ENCODE peak calls at places on chromosomes 2 and 18, in five cellular contexts. One of them, this sample, is unnamed.

GRCh38 chr2:38470115-38470514 is 93.0 kb upstream of the ATL2 start:
- DNase-seq in sigmoid colon: no peak
- DNase-seq in stomach: no peak
- DNase-seq in suprapubic skin: no peak
- DNase-seq in body of pancreas: no peak
- DNase-seq in this sample: no peak

GRCh38 chr2:24409166-24409565 is 48.8 kb upstream of the ITSN2 start:
- DNase-seq in sigmoid colon: no peak
- DNase-seq in stomach: no peak
- DNase-seq in body of pancreas: no peak
- DNase-seq in suprapubic skin: no peak
- DNase-seq in this sample: no peak

GRCh38 chr18:11676867-11677266 is 12.2 kb upstream of the GNAL start:
- DNase-seq in stomach: no peak
- DNase-seq in body of pancreas: no peak
- DNase-seq in sigmoid colon: no peak
- DNase-seq in suprapubic skin: no peak
- DNase-seq in this sample: no peak

GRCh38 chr18:63379639-63379962 is 12.6 kb upstream of the KDSR start:
- DNase-seq in sigmoid colon: no peak
- DNase-seq in suprapubic skin: no peak
- DNase-seq in body of pancreas: no peak
- DNase-seq in stomach: no peak
- DNase-seq in this sample: no peak

GRCh38 chr18:23143871-23144270 is 8.6 kb downstream of the CABLES1 start:
- DNase-seq in stomach: no peak
- DNase-seq in body of pancreas: no peak
- DNase-seq in suprapubic skin: no peak
- DNase-seq in sigmoid colon: no peak
- DNase-seq in this sample: no peak

GRCh38 chr2:136322436-136322835 is 204.5 kb upstream of the CXCR4 start:
- DNase-seq in suprapubic skin: no peak
- DNase-seq in stomach: no peak
- DNase-seq in sigmoid colon: no peak
- DNase-seq in body of pancreas: no peak
- DNase-seq in this sample: no peak

GRCh38 chr18:23133860-23134779 is 1.2 kb upstream of the CABLES1 start:
- DNase-seq in sigmoid colon: no peak
- DNase-seq in body of pancreas: peak
- DNase-seq in suprapubic skin: peak
- DNase-seq in stomach: peak
- DNase-seq in this sample: no peak

GRCh38 chr18:75265255-75265654 is 54.7 kb downstream of the TSHZ1 start:
- DNase-seq in body of pancreas: no peak
- DNase-seq in stomach: no peak
- DNase-seq in sigmoid colon: no peak
- DNase-seq in suprapubic skin: no peak
- DNase-seq in this sample: no peak

GRCh38 chr2:715038-715437 is 37.8 kb upstream of the TMEM18 start:
- DNase-seq in sigmoid colon: no peak
- DNase-seq in stomach: no peak
- DNase-seq in suprapubic skin: no peak
- DNase-seq in body of pancreas: no peak
- DNase-seq in this sample: no peak

GRCh38 chr2:43425659-43426058 is 170.2 kb downstream of the THADA start:
- DNase-seq in sigmoid colon: no peak
- DNase-seq in stomach: no peak
- DNase-seq in suprapubic skin: no peak
- DNase-seq in body of pancreas: no peak
- DNase-seq in this sample: no peak

GRCh38 chr2:57598552-57598951 is 448.1 kb upstream of the VRK2 start:
- DNase-seq in suprapubic skin: no peak
- DNase-seq in sigmoid colon: no peak
- DNase-seq in stomach: no peak
- DNase-seq in body of pancreas: no peak
- DNase-seq in this sample: no peak

DNA sequence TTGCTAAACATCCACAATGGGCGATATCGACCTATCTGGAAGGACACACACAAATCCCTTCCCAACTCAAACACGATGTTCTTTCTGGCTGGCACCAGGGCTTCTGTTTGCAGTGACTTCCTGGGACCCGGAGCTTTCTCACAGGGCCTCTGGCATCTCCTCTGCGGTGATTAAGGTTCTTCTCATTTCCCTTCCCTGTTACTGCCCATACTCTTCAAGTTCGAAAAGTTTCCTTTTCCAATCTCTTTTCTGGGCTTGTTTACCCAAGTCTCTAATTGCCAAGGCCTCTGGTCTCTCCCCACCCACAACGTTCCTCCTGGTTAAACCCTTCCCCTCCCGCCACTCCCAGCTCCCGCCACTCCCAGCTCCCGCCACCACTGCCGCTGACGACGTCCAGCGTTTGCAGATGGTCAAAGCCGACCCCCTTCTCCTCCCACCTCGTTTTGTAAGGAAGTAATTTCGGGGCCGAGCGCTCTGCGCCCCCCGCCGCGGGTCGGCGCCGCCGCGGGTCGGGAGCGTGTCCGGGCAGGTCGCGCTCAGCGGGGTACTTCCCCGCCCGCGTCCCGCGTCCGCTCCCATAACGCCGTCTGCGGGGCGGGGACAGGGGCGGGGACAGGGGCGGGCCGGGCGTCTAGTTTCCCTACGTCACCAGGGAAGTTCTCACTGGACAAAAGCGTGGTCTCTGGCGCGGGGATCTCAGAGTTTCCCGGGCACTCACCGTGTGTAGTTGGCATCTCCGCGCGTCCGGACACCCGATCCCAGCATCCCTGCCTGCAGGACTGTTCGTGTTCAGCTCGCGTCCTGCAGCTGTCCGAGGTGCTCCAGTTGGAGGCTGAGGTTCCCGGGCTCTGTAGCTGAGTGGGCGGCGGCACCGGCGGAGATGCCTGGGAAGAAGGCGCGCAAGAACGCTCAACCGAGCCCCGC is at the start of gene PMAIP1:
- DNase-seq in body of pancreas: peak
- DNase-seq in sigmoid colon: peak
- DNase-seq in suprapubic skin: peak
- DNase-seq in stomach: peak
- DNase-seq in this sample: peak
- TF ChIP-seq CTCF in body of pancreas: no peak
- TF ChIP-seq CTCF in sigmoid colon: no peak
- TF ChIP-seq CTCF in suprapubic skin: no peak
- TF ChIP-seq CTCF in stomach: no peak
- TF ChIP-seq CTCF in this sample: no peak

DNA sequence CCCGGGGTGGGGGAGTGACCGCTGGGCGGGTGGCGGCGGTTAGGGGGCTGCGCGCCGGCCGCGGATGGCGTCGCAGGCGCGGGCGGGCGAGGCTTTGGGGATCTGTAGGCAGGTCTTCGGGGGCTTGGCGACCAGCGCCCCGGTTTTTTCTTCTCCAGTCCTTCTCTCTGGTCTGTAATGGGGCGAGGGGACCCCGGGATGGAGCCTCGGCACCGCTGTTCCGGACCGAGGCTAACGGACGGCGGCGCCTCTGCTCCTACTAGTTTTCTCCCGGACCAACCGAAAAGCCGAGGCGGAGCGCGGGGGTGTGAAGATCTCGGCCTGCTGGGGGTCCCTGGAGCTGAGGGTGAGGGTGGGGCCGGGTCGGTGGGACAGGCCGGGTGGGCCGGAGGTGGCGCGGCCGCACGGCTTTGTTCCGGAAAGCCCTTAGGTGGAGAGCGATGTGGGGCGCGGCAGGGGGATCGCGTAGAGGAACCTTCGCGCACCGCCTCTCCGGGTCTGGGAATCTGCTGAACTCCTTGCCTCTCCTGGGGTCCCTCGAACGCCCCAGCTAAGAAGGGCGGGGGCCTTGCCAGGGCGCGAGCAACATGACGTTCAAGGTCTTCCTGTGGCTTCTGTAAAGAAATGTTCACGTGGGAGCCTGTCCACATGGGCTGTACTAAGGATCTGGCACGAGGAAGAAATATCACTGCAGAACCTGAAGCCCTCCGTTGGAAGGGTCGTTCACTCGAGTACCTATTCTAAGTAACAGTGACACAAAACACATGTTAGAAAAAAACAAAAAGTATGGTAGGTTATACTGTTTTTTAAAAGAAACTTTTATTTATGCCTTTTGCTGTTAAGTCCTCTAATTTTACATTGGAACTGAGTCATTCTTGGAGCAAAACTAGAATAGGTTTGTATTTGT is 861 bp downstream of the SLC39A10 start:
- DNase-seq in stomach: peak
- DNase-seq in body of pancreas: peak
- DNase-seq in suprapubic skin: peak
- DNase-seq in sigmoid colon: peak
- DNase-seq in this sample: peak
- TF ChIP-seq POLR2A in stomach: no peak
- TF ChIP-seq POLR2A in body of pancreas: peak
- TF ChIP-seq POLR2A in suprapubic skin: no peak
- TF ChIP-seq POLR2A in sigmoid colon: no peak
- TF ChIP-seq POLR2A in this sample: no peak

GRCh38 chr18:52902188-52902587 is 562.2 kb downstream of the DCC start:
- DNase-seq in stomach: no peak
- DNase-seq in sigmoid colon: no peak
- DNase-seq in body of pancreas: no peak
- DNase-seq in suprapubic skin: no peak
- DNase-seq in this sample: no peak

GRCh38 chr18:52907522-52907921 is 567.5 kb downstream of the DCC start:
- DNase-seq in body of pancreas: no peak
- DNase-seq in suprapubic skin: no peak
- DNase-seq in stomach: no peak
- DNase-seq in sigmoid colon: no peak
- DNase-seq in this sample: no peak

GRCh38 chr18:52907942-52908341 is 567.9 kb downstream of the DCC start:
- DNase-seq in suprapubic skin: no peak
- DNase-seq in stomach: no peak
- DNase-seq in sigmoid colon: no peak
- DNase-seq in body of pancreas: no peak
- DNase-seq in this sample: no peak

DNA sequence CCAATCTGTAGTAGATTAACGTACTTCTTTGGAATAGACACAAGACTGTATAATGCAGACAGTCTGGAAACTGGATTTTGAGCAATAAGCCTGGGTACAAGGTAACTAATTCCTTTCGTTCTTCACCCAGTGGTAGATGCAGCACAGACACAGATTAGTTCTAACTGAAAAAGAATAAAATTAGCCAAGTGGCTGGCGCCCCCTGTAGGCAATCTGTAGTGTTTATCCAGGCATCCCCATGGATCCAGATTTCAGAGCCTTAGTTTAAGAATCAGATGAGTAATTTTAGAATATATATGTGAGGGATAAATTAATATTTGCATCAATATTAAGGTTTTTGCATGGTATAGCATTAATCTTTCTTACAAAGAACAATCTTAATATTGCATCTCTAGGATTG is 563.9 kb downstream of the DCC start:
- DNase-seq in body of pancreas: peak
- DNase-seq in sigmoid colon: no peak
- DNase-seq in stomach: peak
- DNase-seq in suprapubic skin: no peak
- DNase-seq in this sample: no peak
- TF ChIP-seq CTCF in body of pancreas: peak
- TF ChIP-seq CTCF in sigmoid colon: peak
- TF ChIP-seq CTCF in stomach: peak
- TF ChIP-seq CTCF in suprapubic skin: peak
- TF ChIP-seq CTCF in this sample: no peak

DNA sequence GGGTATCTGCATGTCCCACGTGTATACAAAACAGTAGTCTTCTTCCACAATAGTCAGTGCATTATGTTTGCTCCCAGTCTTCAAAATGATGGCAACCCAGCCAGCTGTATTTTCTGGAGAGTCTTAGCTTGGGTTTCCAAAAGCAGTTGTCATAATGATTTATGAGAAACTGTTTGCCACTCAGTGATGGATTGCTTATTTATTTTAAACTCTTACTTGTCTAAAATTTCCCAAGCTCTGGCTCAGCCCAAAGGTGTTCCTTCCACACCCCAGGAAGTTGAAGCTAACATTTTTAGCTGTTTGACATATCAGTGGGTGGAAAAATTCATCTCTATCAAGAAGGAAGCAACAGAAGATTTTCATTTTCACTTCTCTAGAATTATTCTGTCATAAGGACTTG is 78.8 kb downstream of the ASAP2 start:
- DNase-seq in sigmoid colon: no peak
- DNase-seq in suprapubic skin: no peak
- DNase-seq in stomach: no peak
- DNase-seq in body of pancreas: no peak
- DNase-seq in this sample: no peak
- TF ChIP-seq POLR2A in sigmoid colon: no peak
- TF ChIP-seq POLR2A in suprapubic skin: no peak
- TF ChIP-seq POLR2A in stomach: no peak
- TF ChIP-seq POLR2A in body of pancreas: no peak
- TF ChIP-seq POLR2A in this sample: no peak

GRCh38 chr18:13614318-13614643 is 112.1 kb downstream of the FAM210A start:
- DNase-seq in body of pancreas: no peak
- DNase-seq in suprapubic skin: no peak
- DNase-seq in sigmoid colon: no peak
- DNase-seq in stomach: no peak
- DNase-seq in this sample: no peak
- TF ChIP-seq CTCF in body of pancreas: no peak
- TF ChIP-seq CTCF in suprapubic skin: no peak
- TF ChIP-seq CTCF in sigmoid colon: no peak
- TF ChIP-seq CTCF in stomach: no peak
- TF ChIP-seq CTCF in this sample: no peak

GRCh38 chr2:75716406-75716805 is 5.7 kb upstream of the GCFC2 start:
- DNase-seq in sigmoid colon: no peak
- DNase-seq in body of pancreas: no peak
- DNase-seq in stomach: no peak
- DNase-seq in suprapubic skin: no peak
- DNase-seq in this sample: no peak
- TF ChIP-seq POLR2A in sigmoid colon: no peak
- TF ChIP-seq POLR2A in body of pancreas: no peak
- TF ChIP-seq POLR2A in stomach: no peak
- TF ChIP-seq POLR2A in suprapubic skin: no peak
- TF ChIP-seq POLR2A in this sample: no peak

DNA sequence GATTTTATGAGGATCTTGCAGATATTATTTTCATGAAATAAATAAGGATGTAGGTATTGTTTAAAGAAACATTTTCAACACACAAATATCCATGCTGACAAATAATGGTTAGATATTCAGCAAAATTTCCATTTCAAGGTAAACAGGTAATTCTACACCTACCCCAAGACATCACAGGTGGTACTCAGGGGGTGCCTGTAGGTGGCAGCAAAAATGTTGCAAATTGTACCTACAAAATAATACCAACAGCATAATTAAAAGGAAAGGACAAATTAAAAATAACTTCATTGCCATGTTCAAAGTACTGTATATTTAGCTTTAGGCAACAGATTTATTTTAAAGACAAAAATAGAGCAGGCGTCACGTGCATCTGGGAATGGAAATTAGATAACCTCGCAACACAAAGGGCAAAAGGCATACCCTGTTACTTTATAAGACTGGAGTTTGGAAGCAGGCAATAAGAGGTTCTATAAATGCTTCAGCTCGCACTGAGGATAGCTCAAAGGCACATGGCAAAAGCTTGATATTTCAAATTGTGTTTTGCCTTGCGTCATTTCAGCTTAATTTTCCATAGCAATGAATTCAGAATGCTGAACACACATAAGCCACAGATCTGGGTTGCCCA is 630.5 kb downstream of the TDRD15 start:
- DNase-seq in body of pancreas: no peak
- DNase-seq in sigmoid colon: no peak
- DNase-seq in suprapubic skin: no peak
- DNase-seq in stomach: no peak
- DNase-seq in this sample: no peak
- TF ChIP-seq CTCF in body of pancreas: no peak
- TF ChIP-seq CTCF in sigmoid colon: no peak
- TF ChIP-seq CTCF in suprapubic skin: no peak
- TF ChIP-seq CTCF in stomach: no peak
- TF ChIP-seq CTCF in this sample: no peak